ENCODE peak calls at places on chromosome 20, in six cellular contexts. O, Q, F, P, X and H are unnamed samples.

GRCh38 chr20:48451401-48451800 is 376.4 kb downstream of the PREX1 start:
- DNase-seq in O (no peak), Q (no peak), F (no peak), P (no peak), X (no peak), H (no peak)

GRCh38 chr20:24787621-24788020 is 161.4 kb upstream of the CST7 start:
- DNase-seq in O (no peak), Q (no peak), F (no peak), P (no peak), X (no peak), H (no peak)

GRCh38 chr20:14507711-14508110 is 170.3 kb upstream of the FLRT3 start:
- DNase-seq in O (no peak), Q (no peak), F (no peak), P (no peak), X (no peak), H (no peak)

GRCh38 chr20:2771631-2772080 is 28.8 kb downstream of the CPXM1 start:
- DNase-seq in O (no peak), Q (peak; percentile 65), F (no peak), P (peak; percentile 40), X (no peak), H (no peak)

GRCh38 chr20:1108437-1108920 is 9.9 kb upstream of the PSMF1 start:
- DNase-seq in O (peak; percentile 30), Q (peak; percentile 70), F (peak; percentile 47), P (peak; percentile 64), X (peak; percentile 59), H (peak; percentile 22)

GRCh38 chr20:16475225-16475624 is 98.0 kb downstream of the KIF16B start:
- DNase-seq in O (no peak), Q (no peak), F (no peak), P (peak; percentile 51), X (no peak), H (no peak)

GRCh38 chr20:50558483-50558925 is 48.3 kb downstream of the PTPN1 start:
- DNase-seq in O (no peak), Q (no peak), F (no peak), P (peak; percentile 94), X (no peak), H (no peak)

GRCh38 chr20:46419882-46420281 is 13.5 kb upstream of the ELMO2 start:
- DNase-seq in O (no peak), Q (no peak), F (no peak), P (no peak), X (no peak), H (no peak)

GRCh38 chr20:40952231-40952630 is 76.4 kb upstream of the TOP1 start:
- DNase-seq in O (no peak), Q (no peak), F (no peak), P (no peak), X (no peak), H (no peak)

GRCh38 chr20:13821876-13822275 is 37.0 kb downstream of the NDUFAF5 start:
- DNase-seq in O (no peak), Q (no peak), F (no peak), P (no peak), X (no peak), H (no peak)

GRCh38 chr20:46057856-46058655 is 29.0 kb downstream of the SLC12A5 start:
- DNase-seq in O (no peak), Q (peak; percentile 79), F (peak; percentile 46), P (no peak), X (peak; percentile 21), H (no peak)

GRCh38 chr20:33666293-33667244 is at the start of gene ACTL10:
- DNase-seq in O (peak; percentile 57), Q (peak; percentile 97), F (peak; percentile 98), P (peak; percentile 95), X (peak; percentile 98), H (no peak)

GRCh38 chr20:843908-844307 is 10.4 kb downstream of the FAM110A start:
- DNase-seq in O (no peak), Q (no peak), F (no peak), P (no peak), X (no peak), H (no peak)

GRCh38 chr20:46740214-46740609 is 30.8 kb downstream of the SLC2A10 start:
- DNase-seq in O (no peak), Q (no peak), F (no peak), P (no peak), X (no peak), H (no peak)

GRCh38 chr20:40547492-40548129 is 141.4 kb downstream of the MAFB start:
- DNase-seq in O (no peak), Q (no peak), F (no peak), P (no peak), X (no peak), H (no peak)

GRCh38 chr20:63093966-63094766 is 87.4 kb upstream of the BHLHE23 start:
- DNase-seq in O (no peak), Q (peak; percentile 22), F (peak; percentile 5), P (no peak), X (peak; percentile 3), H (no peak)

GRCh38 chr20:46898433-46898832 is 3.8 kb downstream of the EYA2 start:
- DNase-seq in O (no peak), Q (no peak), F (no peak), P (no peak), X (no peak), H (no peak)

GRCh38 chr20:10250902-10251301 is 32.3 kb downstream of the SNAP25 start:
- DNase-seq in O (no peak), Q (no peak), F (no peak), P (peak; percentile 97), X (no peak), H (no peak)

GRCh38 chr20:11810316-11811130 is 107.2 kb upstream of the BTBD3 start:
- DNase-seq in O (no peak), Q (no peak), F (no peak), P (peak; percentile 75), X (no peak), H (no peak)

GRCh38 chr20:44448753-44449546 is 26.7 kb upstream of the TTPAL start:
- DNase-seq in O (no peak), Q (peak; percentile 79), F (no peak), P (peak; percentile 28), X (no peak), H (peak; percentile 70)

GRCh38 chr20:2236266-2236665 is 59.5 kb upstream of the TGM3 start:
- DNase-seq in O (no peak), Q (no peak), F (no peak), P (no peak), X (no peak), H (no peak)

GRCh38 chr20:32150291-32150848 is 40.9 kb downstream of the TM9SF4 start:
- DNase-seq in O (no peak), Q (no peak), F (no peak), P (no peak), X (no peak), H (no peak)

GRCh38 chr20:32152421-32153155 is 43.1 kb downstream of the TM9SF4 start:
- DNase-seq in O (no peak), Q (no peak), F (no peak), P (no peak), X (no peak), H (no peak)

GRCh38 chr20:32153771-32154170 is 44.3 kb downstream of the TM9SF4 start:
- DNase-seq in O (no peak), Q (no peak), F (no peak), P (no peak), X (no peak), H (no peak)

GRCh38 chr20:32155017-32155965 is 45.8 kb downstream of the TM9SF4 start:
- DNase-seq in O (no peak), Q (peak; percentile 72), F (peak; percentile 95), P (peak; percentile 73), X (peak; percentile 59), H (peak; percentile 37)

DNA sequence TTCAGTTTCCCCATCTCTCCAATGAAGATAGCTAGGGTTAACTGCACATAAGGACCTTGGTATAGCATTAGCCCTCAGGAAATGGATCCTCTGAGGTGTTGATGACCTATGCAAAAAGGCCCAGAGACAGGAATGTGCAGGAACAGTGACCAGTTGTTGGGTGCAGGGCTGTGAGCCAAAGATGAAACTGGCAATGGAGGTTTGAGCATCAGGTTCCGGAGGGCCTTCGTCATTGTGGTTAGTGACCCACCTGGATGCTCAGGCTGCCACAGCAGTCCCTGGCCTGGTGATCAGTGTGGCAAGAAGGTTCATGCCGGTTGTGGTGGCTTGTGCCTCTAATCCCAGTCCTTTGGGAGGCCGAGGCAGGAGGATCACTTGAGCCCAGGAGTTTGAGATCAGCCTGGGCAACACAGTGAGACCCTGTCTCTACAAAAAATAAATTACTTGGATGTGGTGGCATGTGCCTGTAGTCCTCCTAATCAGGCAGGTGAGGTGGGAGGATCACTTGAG is 43.7 kb downstream of the TM9SF4 start:
- DNase-seq in O (no peak), Q (no peak), F (no peak), P (no peak), X (no peak), H (no peak)
- H3K27ac ChIP-seq in O (no peak overlapping the region), Q (no peak overlapping the region), F (no peak overlapping the region), P (no peak overlapping the region), X (no peak overlapping the region), H (no peak overlapping the region)

GRCh38 chr20:31566658-31567379 is 38.3 kb upstream of the ID1 start:
- DNase-seq in O (no peak), Q (peak; percentile 69), F (no peak), P (peak; percentile 84), X (no peak), H (no peak)
- H3K27ac ChIP-seq in O (no peak overlapping the region), Q (no peak overlapping the region), F (no peak overlapping the region), P (peak overlapping the region; percentile 66), X (no peak overlapping the region), H (no peak overlapping the region)

GRCh38 chr20:58389968-58390658 is 1.1 kb downstream of the VAPB start:
- DNase-seq in O (no peak), Q (peak; percentile 9), F (no peak), P (no peak), X (no peak), H (no peak)

GRCh38 chr20:58389324-58389967 is 417 bp downstream of the VAPB start:
- DNase-seq in O (no peak), Q (no peak), F (peak; percentile 35), P (peak; percentile 52), X (peak; percentile 39), H (no peak)

GRCh38 chr20:58390659-58391035 is 1.6 kb downstream of the VAPB start:
- DNase-seq in O (no peak), Q (no peak), F (no peak), P (no peak), X (no peak), H (no peak)

GRCh38 chr20:58388882-58389323 is at the start of gene VAPB:
- DNase-seq in O (peak; percentile 98), Q (peak; percentile 93), F (peak; percentile 94), P (peak; percentile 99), X (peak; percentile 97), H (peak; percentile 76)

GRCh38 chr20:58388028-58388601 is 914 bp upstream of the VAPB start:
- DNase-seq in O (no peak), Q (no peak), F (no peak), P (no peak), X (no peak), H (no peak)
- H3K27ac ChIP-seq in O (no peak overlapping the region), Q (no peak overlapping the region), F (peak overlapping the region; percentile 59), P (no peak overlapping the region), X (peak overlapping the region; percentile 84), H (no peak overlapping the region)

GRCh38 chr20:52305843-52306242 is 114.3 kb upstream of the ZFP64 start:
- DNase-seq in O (peak; percentile 5), Q (no peak), F (no peak), P (no peak), X (no peak), H (no peak)

GRCh38 chr20:52303281-52303950 is 111.8 kb upstream of the ZFP64 start:
- DNase-seq in O (no peak), Q (no peak), F (no peak), P (no peak), X (no peak), H (no peak)

GRCh38 chr20:52306477-52306876 is 114.9 kb upstream of the ZFP64 start:
- DNase-seq in O (no peak), Q (no peak), F (no peak), P (no peak), X (no peak), H (no peak)

GRCh38 chr20:52302736-52303135 is 111.2 kb upstream of the ZFP64 start:
- DNase-seq in O (no peak), Q (no peak), F (peak; percentile 61), P (no peak), X (no peak), H (no peak)

GRCh38 chr20:52305029-52305645 is 113.6 kb upstream of the ZFP64 start:
- DNase-seq in O (no peak), Q (no peak), F (peak; percentile 18), P (peak; percentile 24), X (no peak), H (no peak)
- H3K27ac ChIP-seq in O (no peak overlapping the region), Q (no peak overlapping the region), F (no peak overlapping the region), P (no peak overlapping the region), X (no peak overlapping the region), H (no peak overlapping the region)